ENCODE peak calls at places on chromosomes 4 and X, in seven cellular contexts. One of them, this sample, is unnamed.

GRCh38 chr4:109263721-109264120 is 38.7 kb downstream of the COL25A1 start:
- DNase-seq in H1: no peak
- DNase-seq in HCT116: no peak
- DNase-seq in HepG2: no peak
- DNase-seq in GM23338: no peak
- DNase-seq in K562: no peak
- DNase-seq in endothelial cell of umbilical vein: no peak
- DNase-seq in this sample: no peak

GRCh38 chrX:538311-538710 is 92.3 kb upstream of the SHOX start:
- DNase-seq in HepG2: no peak
- DNase-seq in HCT116: peak
- DNase-seq in H1: no peak
- DNase-seq in K562: no peak
- DNase-seq in endothelial cell of umbilical vein: no peak
- DNase-seq in GM23338: no peak
- DNase-seq in this sample: no peak

GRCh38 chr4:20916106-20916505 is 215.8 kb downstream of the PACRGL start:
- DNase-seq in endothelial cell of umbilical vein: no peak
- DNase-seq in HCT116: no peak
- DNase-seq in GM23338: no peak
- DNase-seq in H1: no peak
- DNase-seq in HepG2: no peak
- DNase-seq in K562: no peak
- DNase-seq in this sample: no peak

GRCh38 chr4:153438916-153439756 is 27.0 kb upstream of the TMEM131L start:
- DNase-seq in HepG2: no peak
- DNase-seq in endothelial cell of umbilical vein: no peak
- DNase-seq in K562: no peak
- DNase-seq in H1: no peak
- DNase-seq in GM23338: no peak
- DNase-seq in HCT116: no peak
- DNase-seq in this sample: no peak

GRCh38 chrX:28189011-28189410 is 207.8 kb upstream of the DCAF8L1 start:
- DNase-seq in HepG2: no peak
- DNase-seq in GM23338: no peak
- DNase-seq in K562: no peak
- DNase-seq in endothelial cell of umbilical vein: peak
- DNase-seq in H1: no peak
- DNase-seq in HCT116: peak
- DNase-seq in this sample: no peak

GRCh38 chr4:74267998-74268606 is 40.2 kb upstream of the EPGN start:
- DNase-seq in HCT116: peak
- DNase-seq in endothelial cell of umbilical vein: peak
- DNase-seq in HepG2: no peak
- DNase-seq in GM23338: no peak
- DNase-seq in H1: no peak
- DNase-seq in K562: no peak
- DNase-seq in this sample: no peak

GRCh38 chr4:120694973-120695372 is 227.6 kb downstream of the PRDM5 start:
- DNase-seq in endothelial cell of umbilical vein: peak
- DNase-seq in GM23338: no peak
- DNase-seq in HepG2: no peak
- DNase-seq in HCT116: peak
- DNase-seq in K562: no peak
- DNase-seq in H1: no peak
- DNase-seq in this sample: no peak

GRCh38 chr4:40149960-40150385 is 46.9 kb upstream of the RHOH start:
- DNase-seq in HCT116: peak
- DNase-seq in GM23338: peak
- DNase-seq in endothelial cell of umbilical vein: peak
- DNase-seq in H1: no peak
- DNase-seq in K562: peak
- DNase-seq in HepG2: peak
- DNase-seq in this sample: peak

GRCh38 chr4:74418063-74418670 is 26.8 kb upstream of the AREG start:
- DNase-seq in HepG2: no peak
- DNase-seq in GM23338: no peak
- DNase-seq in endothelial cell of umbilical vein: peak
- DNase-seq in HCT116: peak
- DNase-seq in H1: no peak
- DNase-seq in K562: no peak
- DNase-seq in this sample: no peak

GRCh38 chrX:94058728-94059382 is 384.8 kb downstream of the FAM133A start:
- DNase-seq in HepG2: peak
- DNase-seq in GM23338: peak
- DNase-seq in HCT116: no peak
- DNase-seq in K562: peak
- DNase-seq in H1: no peak
- DNase-seq in endothelial cell of umbilical vein: no peak
- DNase-seq in this sample: no peak

GRCh38 chr4:139641218-139641617 is 24.4 kb upstream of the MGST2 start:
- DNase-seq in endothelial cell of umbilical vein: no peak
- DNase-seq in GM23338: peak
- DNase-seq in HepG2: peak
- DNase-seq in H1: no peak
- DNase-seq in K562: no peak
- DNase-seq in HCT116: no peak
- DNase-seq in this sample: no peak

GRCh38 chr4:157220026-157220881 is at the start of gene GRIA2:
- DNase-seq in K562: peak
- DNase-seq in H1: no peak
- DNase-seq in HCT116: no peak
- DNase-seq in HepG2: peak
- DNase-seq in GM23338: peak
- DNase-seq in endothelial cell of umbilical vein: peak
- DNase-seq in this sample: no peak

GRCh38 chrX:134776844-134777370 is 118.6 kb upstream of the PLAC1 start:
- DNase-seq in GM23338: no peak
- DNase-seq in K562: no peak
- DNase-seq in HepG2: no peak
- DNase-seq in HCT116: no peak
- DNase-seq in H1: no peak
- DNase-seq in endothelial cell of umbilical vein: no peak
- DNase-seq in this sample: no peak

GRCh38 chr4:159048166-159048886 is 54.6 kb upstream of the RAPGEF2 start:
- DNase-seq in HCT116: no peak
- DNase-seq in K562: peak
- DNase-seq in GM23338: peak
- DNase-seq in endothelial cell of umbilical vein: peak
- DNase-seq in H1: no peak
- DNase-seq in HepG2: peak
- DNase-seq in this sample: no peak

GRCh38 chrX:71128166-71128833 is 9.9 kb downstream of the MED12 start:
- DNase-seq in HCT116: no peak
- DNase-seq in K562: no peak
- DNase-seq in H1: no peak
- DNase-seq in endothelial cell of umbilical vein: no peak
- DNase-seq in GM23338: no peak
- DNase-seq in HepG2: no peak
- DNase-seq in this sample: no peak

DNA sequence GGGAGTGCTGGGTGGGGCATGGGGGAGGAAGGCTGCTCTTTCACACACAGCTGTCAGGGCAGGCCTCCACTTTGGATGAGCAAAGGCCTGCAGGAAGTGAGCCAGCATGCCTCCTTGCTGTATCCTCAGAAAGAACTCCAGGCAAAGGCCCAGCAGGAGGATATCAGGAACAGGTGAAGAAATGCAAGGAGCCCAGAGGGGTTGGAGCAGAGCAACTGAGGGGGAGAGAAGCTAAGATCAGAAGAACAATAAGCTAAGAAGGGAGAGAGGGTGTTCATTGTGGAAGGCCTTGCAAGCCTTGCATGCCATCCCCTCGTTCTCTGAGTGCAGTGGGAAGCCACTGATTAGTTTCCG is 115.1 kb downstream of the CAMK2D start:
- DNase-seq in HepG2: no peak
- DNase-seq in GM23338: peak
- DNase-seq in H1: peak
- DNase-seq in HCT116: peak
- DNase-seq in K562: no peak
- DNase-seq in endothelial cell of umbilical vein: no peak
- DNase-seq in this sample: no peak
- TF ChIP-seq POLR2AphosphoS5 in HepG2: no peak
- TF ChIP-seq POLR2AphosphoS5 in GM23338: no peak
- TF ChIP-seq POLR2AphosphoS5 in H1: no peak
- TF ChIP-seq POLR2AphosphoS5 in HCT116: no peak
- TF ChIP-seq POLR2AphosphoS5 in K562: no peak
- TF ChIP-seq POLR2AphosphoS5 in endothelial cell of umbilical vein: no peak
- TF ChIP-seq POLR2AphosphoS5 in this sample: no peak

GRCh38 chr4:54228563-54229501 is at the start of gene PDGFRA:
- DNase-seq in H1: no peak
- DNase-seq in GM23338: peak
- DNase-seq in K562: no peak
- DNase-seq in HepG2: no peak
- DNase-seq in endothelial cell of umbilical vein: no peak
- DNase-seq in HCT116: no peak
- DNase-seq in this sample: no peak

GRCh38 chr4:54228064-54228527 is 997 bp upstream of the PDGFRA start:
- DNase-seq in K562: peak
- DNase-seq in GM23338: peak
- DNase-seq in H1: no peak
- DNase-seq in endothelial cell of umbilical vein: no peak
- DNase-seq in HCT116: no peak
- DNase-seq in HepG2: peak
- DNase-seq in this sample: no peak

GRCh38 chr4:54230479-54231418 is 1.7 kb downstream of the PDGFRA start:
- DNase-seq in endothelial cell of umbilical vein: no peak
- DNase-seq in GM23338: peak
- DNase-seq in H1: no peak
- DNase-seq in HCT116: no peak
- DNase-seq in K562: no peak
- DNase-seq in HepG2: no peak
- DNase-seq in this sample: no peak

GRCh38 chr4:54231419-54232150 is 2.5 kb downstream of the PDGFRA start:
- DNase-seq in HCT116: no peak
- DNase-seq in GM23338: peak
- DNase-seq in H1: no peak
- DNase-seq in K562: no peak
- DNase-seq in endothelial cell of umbilical vein: no peak
- DNase-seq in HepG2: no peak
- DNase-seq in this sample: no peak

GRCh38 chr4:54229631-54230478 is 762 bp downstream of the PDGFRA start:
- DNase-seq in HepG2: no peak
- DNase-seq in endothelial cell of umbilical vein: no peak
- DNase-seq in GM23338: peak
- DNase-seq in H1: no peak
- DNase-seq in K562: no peak
- DNase-seq in HCT116: no peak
- DNase-seq in this sample: no peak
- TF ChIP-seq EZH2 in HepG2: no peak
- TF ChIP-seq EZH2 in endothelial cell of umbilical vein: no peak
- TF ChIP-seq EZH2 in GM23338: peak
- TF ChIP-seq EZH2 in H1: peak
- TF ChIP-seq EZH2 in K562: no peak
- TF ChIP-seq EZH2 in HCT116: no peak
- TF ChIP-seq EZH2 in this sample: no peak

DNA sequence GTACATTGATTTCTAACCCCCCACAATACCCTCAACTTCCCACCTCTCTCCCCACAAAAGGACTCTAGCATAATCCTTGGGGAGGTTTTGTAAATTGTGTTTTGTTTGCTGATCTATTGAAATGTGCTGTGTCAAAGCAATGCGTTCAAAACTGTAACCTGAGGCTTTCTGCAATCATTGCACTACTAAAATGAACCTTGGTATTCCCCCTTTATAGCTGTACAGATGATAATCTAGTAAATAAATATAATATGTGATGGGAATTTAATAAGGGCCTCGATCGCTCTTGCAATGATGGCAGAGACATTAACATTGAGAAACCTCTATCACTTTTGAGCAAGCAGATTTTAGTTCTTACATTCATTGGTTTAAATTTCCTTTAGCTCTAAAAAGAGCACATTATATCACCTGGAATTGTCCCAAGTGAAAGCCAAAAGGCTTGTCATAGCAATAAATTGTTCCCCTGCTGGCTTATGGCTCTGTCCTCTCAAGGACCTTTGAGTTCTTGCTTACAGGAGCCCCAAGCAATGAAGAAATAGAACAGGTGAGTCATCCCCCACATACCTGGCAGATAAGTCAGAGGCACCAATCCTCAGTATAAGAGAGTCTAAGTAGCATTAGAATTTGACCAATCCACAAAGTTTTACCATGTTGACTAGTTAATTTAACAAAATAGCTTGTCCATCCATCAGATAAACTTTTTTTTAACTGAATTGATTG is 18.5 kb upstream of the ACE2 start:
- DNase-seq in H1: no peak
- DNase-seq in GM23338: no peak
- DNase-seq in HepG2: no peak
- DNase-seq in HCT116: peak
- DNase-seq in endothelial cell of umbilical vein: no peak
- DNase-seq in K562: no peak
- DNase-seq in this sample: no peak
- TF ChIP-seq POLR2AphosphoS5 in H1: no peak
- TF ChIP-seq POLR2AphosphoS5 in GM23338: no peak
- TF ChIP-seq POLR2AphosphoS5 in HepG2: no peak
- TF ChIP-seq POLR2AphosphoS5 in HCT116: no peak
- TF ChIP-seq POLR2AphosphoS5 in endothelial cell of umbilical vein: no peak
- TF ChIP-seq POLR2AphosphoS5 in K562: no peak
- TF ChIP-seq POLR2AphosphoS5 in this sample: no peak

DNA sequence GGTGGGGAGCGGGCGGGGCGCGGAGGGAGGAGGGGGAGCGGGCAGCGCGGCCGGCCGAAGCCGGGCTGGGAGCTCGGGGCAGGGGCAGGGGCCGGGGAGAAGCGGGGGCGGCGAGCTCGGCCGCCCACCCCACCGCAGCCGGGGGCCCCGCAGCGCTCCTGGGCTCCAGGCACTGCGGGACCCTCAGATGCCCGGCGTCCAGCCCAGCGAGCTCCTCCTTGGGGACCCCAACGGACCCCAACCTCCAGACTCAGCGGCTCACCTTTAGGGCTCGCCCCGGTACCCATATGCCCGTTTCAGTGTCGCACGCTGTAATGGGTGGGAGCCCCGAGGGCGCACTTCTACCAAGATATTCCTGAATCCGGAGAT is 357 bp upstream of the ADGRG2 start:
- DNase-seq in GM23338: peak
- DNase-seq in K562: no peak
- DNase-seq in H1: no peak
- DNase-seq in endothelial cell of umbilical vein: no peak
- DNase-seq in HepG2: no peak
- DNase-seq in HCT116: no peak
- DNase-seq in this sample: no peak
- TF ChIP-seq EZH2 in GM23338: no peak
- TF ChIP-seq EZH2 in K562: no peak
- TF ChIP-seq EZH2 in H1: no peak
- TF ChIP-seq EZH2 in endothelial cell of umbilical vein: no peak
- TF ChIP-seq EZH2 in HepG2: no peak
- TF ChIP-seq EZH2 in HCT116: no peak
- TF ChIP-seq EZH2 in this sample: no peak

This sample was measured in SK-N-MC.